ENCODE peak calls at places on chromosomes 13 and 19, in nine cellular contexts. W, E, L, P, Z, N, T, G and C are unnamed samples.

GRCh38 chr13:94525781-94526180 is 46.3 kb upstream of the DCT start:
- DNase-seq in Z (no peak), E (no peak), W (no peak), T (no peak), P (no peak), N (no peak), G (no peak), L (no peak), C (no peak)

GRCh38 chr13:94886191-94886590 is 173.8 kb upstream of the SOX21 start:
- DNase-seq in G (no peak), W (no peak), E (no peak), P (no peak), T (no peak), N (peak; percentile 5), L (peak; percentile 78), Z (no peak), C (no peak)

GRCh38 chr13:79245937-79246574 is 160.0 kb downstream of the RBM26 start:
- DNase-seq in E (no peak), Z (no peak), G (no peak), N (no peak), L (no peak), T (no peak), P (no peak), W (no peak), C (no peak)

GRCh38 chr19:14248578-14249011 is 42.6 kb upstream of the ADGRL1 start:
- DNase-seq in E (peak; percentile 52), W (no peak), G (peak; percentile 33), T (peak; percentile 47), N (peak; percentile 93), L (no peak), Z (no peak), P (no peak), C (peak; percentile 87)

GRCh38 chr13:30224732-30225131 is 82.6 kb downstream of the KATNAL1 start:
- DNase-seq in L (peak; percentile 56), G (no peak), N (no peak), W (peak; percentile 6), T (no peak), E (no peak), P (no peak), Z (no peak), C (no peak)

GRCh38 chr19:18131841-18132596 is 20.9 kb upstream of the PIK3R2 start:
- DNase-seq in W (no peak), G (no peak), T (no peak), L (no peak), Z (no peak), E (no peak), N (peak; percentile 36), P (no peak), C (no peak)

GRCh38 chr19:29003641-29004409 is 209.1 kb downstream of the UQCRFS1 start:
- DNase-seq in E (no peak), N (peak; percentile 60), G (no peak), W (no peak), P (no peak), T (no peak), Z (peak; percentile 46), L (no peak), C (no peak)

GRCh38 chr19:47044946-47045866 is 3.2 kb downstream of the TMEM160 start:
- DNase-seq in E (no peak), G (no peak), Z (no peak), L (no peak), W (no peak), N (no peak), T (no peak), P (no peak), C (no peak)

GRCh38 chr19:16920816-16921529 is 32.2 kb downstream of the F2RL3 start:
- DNase-seq in L (peak; percentile 83), Z (no peak), G (no peak), P (peak; percentile 67), N (no peak), E (no peak), W (no peak), T (no peak), C (no peak)

GRCh38 chr13:43269037-43269476 is 245.7 kb downstream of the DNAJC15 start:
- DNase-seq in L (peak; percentile 89), W (peak; percentile 34), G (peak; percentile 53), T (peak; percentile 36), N (no peak), E (peak; percentile 66), P (peak; percentile 98), Z (no peak), C (no peak)

GRCh38 chr13:109369357-109370052 is 416.9 kb downstream of the IRS2 start:
- DNase-seq in Z (no peak), P (no peak), L (no peak), G (no peak), N (no peak), T (no peak), W (no peak), E (no peak), C (no peak)

GRCh38 chr19:16325161-16325527 is 518 bp downstream of the KLF2 start:
- DNase-seq in W (no peak), P (no peak), T (peak; percentile 44), N (peak; percentile 61), G (peak; percentile 53), L (no peak), E (peak; percentile 74), Z (peak; percentile 81), C (no peak)

GRCh38 chr19:38665950-38666661 is 18.7 kb downstream of the ACTN4 start:
- DNase-seq in W (no peak), N (peak; percentile 85), P (no peak), E (no peak), L (peak; percentile 64), Z (peak; percentile 77), T (no peak), G (peak; percentile 72), C (no peak)

GRCh38 chr13:66532146-66532545 is 698.0 kb downstream of the PCDH9 start:
- DNase-seq in E (no peak), Z (no peak), G (no peak), P (peak; percentile 62), N (no peak), T (no peak), L (peak; percentile 48), W (no peak), C (no peak)

GRCh38 chr19:1465191-1466016 is 13.6 kb downstream of the C19orf25 start:
- DNase-seq in L (no peak), W (no peak), E (peak; percentile 72), T (peak; percentile 63), N (peak; percentile 59), Z (no peak), G (no peak), P (no peak), C (no peak)

GRCh38 chr19:19643158-19644053 is at the start of gene GMIP:
- DNase-seq in N (peak; percentile 88), E (peak; percentile 96), Z (peak; percentile 92), P (no peak), T (peak; percentile 92), W (peak; percentile 55), L (peak; percentile 18), G (peak; percentile 86), C (peak; percentile 83)

GRCh38 chr13:67221630-67222226 is 8.4 kb downstream of the PCDH9 start:
- DNase-seq in P (no peak), T (no peak), Z (no peak), N (no peak), G (no peak), E (no peak), L (no peak), W (no peak), C (no peak)

GRCh38 chr13:98105929-98106336 is 37.0 kb upstream of the FARP1 start:
- DNase-seq in P (no peak), Z (no peak), L (peak; percentile 64), G (no peak), W (no peak), E (no peak), T (no peak), N (no peak), C (no peak)

GRCh38 chr13:96223231-96223630 is 133.3 kb downstream of the HS6ST3 start:
- DNase-seq in T (no peak), L (no peak), Z (no peak), E (no peak), P (no peak), G (no peak), W (no peak), N (no peak), C (no peak)

GRCh38 chr19:14480695-14481069 is 5.5 kb upstream of the PTGER1 start:
- DNase-seq in W (no peak), Z (no peak), P (peak; percentile 29), N (no peak), T (no peak), G (no peak), L (no peak), E (no peak), C (no peak)

GRCh38 chr19:31529121-31529520 is 179.9 kb upstream of the TSHZ3 start:
- DNase-seq in T (no peak), P (no peak), G (no peak), Z (no peak), W (no peak), L (no peak), E (no peak), N (no peak), C (no peak)

GRCh38 chr13:43878897-43879322 is 630 bp downstream of the CCDC122 start:
- DNase-seq in T (peak; percentile 70), Z (peak; percentile 90), P (peak; percentile 26), L (peak; percentile 65), E (peak; percentile 83), G (peak; percentile 89), N (peak; percentile 71), W (peak; percentile 41), C (no peak)

GRCh38 chr19:7681336-7682174 is 922 bp downstream of the TRAPPC5 start:
- DNase-seq in L (peak; percentile 55), W (peak; percentile 79), Z (peak; percentile 90), N (peak; percentile 92), T (peak; percentile 88), G (peak; percentile 89), P (peak; percentile 21), E (peak; percentile 91), C (no peak)
- TF ChIP-seq CTCF in L (peak; percentile 73), W (peak; percentile 44), Z (peak; percentile 39), N (peak; percentile 56), T (peak; percentile 43), G (peak; percentile 13), P (peak; percentile 68), E (peak; percentile 39), C (peak; percentile 65)

GRCh38 chr19:42113641-42114348 is 18.5 kb downstream of the POU2F2 start:
- DNase-seq in T (no peak), G (no peak), P (peak; percentile 86), W (peak; percentile 97), E (peak; percentile 77), Z (no peak), L (peak; percentile 98), N (no peak), C (no peak)
- TF ChIP-seq CTCF in T (no peak), G (no peak), P (peak; percentile 45), W (peak; percentile 55), E (no peak), Z (no peak), L (peak; percentile 68), N (no peak), C (peak; percentile 19)

DNA sequence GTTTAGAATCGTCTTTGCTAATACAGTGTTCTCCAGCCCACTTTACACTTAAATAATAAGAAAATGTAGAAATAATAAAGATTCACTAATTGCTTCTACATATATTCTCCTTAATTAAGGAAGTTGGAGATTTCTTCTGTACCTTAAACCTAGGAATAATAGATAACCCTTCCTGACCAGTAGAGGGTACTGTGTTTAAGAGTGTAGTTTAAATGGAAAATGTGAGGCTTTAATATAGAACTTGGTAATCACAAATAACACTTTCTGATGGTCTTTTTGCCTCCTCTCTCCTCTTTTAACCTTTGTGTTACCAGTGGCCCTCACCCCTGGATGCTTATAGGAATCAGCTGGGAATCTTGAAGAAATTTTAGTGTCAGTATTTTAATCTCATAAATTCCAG is 20.7 kb downstream of the POMP start:
- DNase-seq in G (no peak), P (no peak), Z (no peak), E (no peak), N (no peak), L (no peak), W (no peak), T (no peak), C (no peak)
- TF ChIP-seq CTCF in G (no peak), P (peak; percentile 51), Z (peak; percentile 32), E (no peak), N (peak; percentile 55), L (peak; percentile 75), W (peak; percentile 45), T (peak; percentile 31), C (peak; percentile 61)

GRCh38 chr13:46146898-46147297 is 35.1 kb downstream of the LCP1 start:
- DNase-seq in L (peak; percentile 8), Z (no peak), W (no peak), T (no peak), P (no peak), E (no peak), G (no peak), N (peak; percentile 41), C (no peak)
- TF ChIP-seq CTCF in L (peak; percentile 51), Z (peak; percentile 22), W (peak; percentile 27), T (no peak), P (no peak), E (no peak), G (no peak), N (peak; percentile 46), C (peak; percentile 65)